ENCODE peak calls at places on chromosome 5, in four cellular contexts. I, H, T and K are unnamed samples.

GRCh38 chr5:151126199-151126645 is 31.4 kb downstream of the ANXA6 start:
- DNase-seq in I (peak; percentile 66), H (peak; percentile 84), T (peak; percentile 38), K (peak; percentile 15)

GRCh38 chr5:378301-378891 is 56.9 kb downstream of the AHRR start:
- DNase-seq in I (no peak), H (no peak), T (no peak), K (no peak)

GRCh38 chr5:3217114-3217513 is 378.5 kb upstream of the IRX1 start:
- DNase-seq in I (no peak), H (no peak), T (no peak), K (no peak)

GRCh38 chr5:68087866-68088265 is 127.7 kb upstream of the PIK3R1 start:
- DNase-seq in I (no peak), H (no peak), T (no peak), K (no peak)

GRCh38 chr5:1011226-1011631 is 2.6 kb downstream of the NKD2 start:
- DNase-seq in I (no peak), H (peak; percentile 82), T (no peak), K (no peak)

GRCh38 chr5:59259238-59259637 is 634.3 kb downstream of the PDE4D start:
- DNase-seq in I (no peak), H (no peak), T (no peak), K (no peak)

GRCh38 chr5:7851240-7851592 is 283 bp upstream of the CFAP90 start:
- DNase-seq in I (no peak), H (no peak), T (no peak), K (no peak)

GRCh38 chr5:44318883-44319282 is 70.3 kb downstream of the FGF10 start:
- DNase-seq in I (no peak), H (no peak), T (no peak), K (no peak)

GRCh38 chr5:178331491-178331981 is 98.9 kb upstream of the PHYKPL start:
- DNase-seq in I (no peak), H (no peak), T (no peak), K (no peak)

GRCh38 chr5:148806520-148806931 is 19.9 kb upstream of the ADRB2 start:
- DNase-seq in I (no peak), H (peak; percentile 79), T (no peak), K (no peak)

GRCh38 chr5:138829341-138829740 is 45.8 kb downstream of the LRRTM2 start:
- DNase-seq in I (no peak), H (no peak), T (no peak), K (no peak)

GRCh38 chr5:67263656-67264055 is 67.1 kb upstream of the CD180 start:
- DNase-seq in I (no peak), H (no peak), T (no peak), K (no peak)

GRCh38 chr5:172322028-172322965 is 38.7 kb upstream of the UBTD2 start:
- DNase-seq in I (no peak), H (no peak), T (no peak), K (no peak)

GRCh38 chr5:68780299-68780960 is 313.4 kb upstream of the SLC30A5 start:
- DNase-seq in I (no peak), H (no peak), T (no peak), K (no peak)

GRCh38 chr5:127863610-127864395 is 160.6 kb downstream of the CCDC192 start:
- DNase-seq in I (no peak), H (no peak), T (no peak), K (no peak)

GRCh38 chr5:72141440-72142271 is 34.4 kb downstream of the MAP1B start:
- DNase-seq in I (no peak), H (no peak), T (no peak), K (no peak)

GRCh38 chr5:14179446-14179845 is 36.3 kb downstream of the TRIO start:
- DNase-seq in I (no peak), H (no peak), T (no peak), K (no peak)

GRCh38 chr5:179870403-179870903 is 11.8 kb upstream of the MRNIP start:
- DNase-seq in I (no peak), H (peak; percentile 80), T (no peak), K (peak; percentile 23)

GRCh38 chr5:77282337-77283027 is 72.0 kb downstream of the PDE8B start:
- DNase-seq in I (no peak), H (no peak), T (no peak), K (no peak)

GRCh38 chr5:169567079-169567478 is 16.5 kb upstream of the SPDL1 start:
- DNase-seq in I (no peak), H (no peak), T (no peak), K (no peak)

GRCh38 chr5:6495433-6496206 is 47.0 kb downstream of the UBE2QL1 start:
- DNase-seq in I (no peak), H (no peak), T (no peak), K (no peak)

GRCh38 chr5:88724201-88724600 is 158.8 kb downstream of the MEF2C start:
- DNase-seq in I (no peak), H (no peak), T (peak; percentile 8), K (no peak)

GRCh38 chr5:137497396-137498290 is 1.5 kb downstream of the SPOCK1 start:
- DNase-seq in I (no peak), H (no peak), T (no peak), K (no peak)

GRCh38 chr5:58674070-58674469 is 91.2 kb downstream of the RAB3C start:
- DNase-seq in I (no peak), H (no peak), T (no peak), K (no peak)

GRCh38 chr5:68027519-68027918 is 188.0 kb upstream of the PIK3R1 start:
- DNase-seq in I (no peak), H (no peak), T (no peak), K (no peak)

GRCh38 chr5:148012806-148013205 is 51.0 kb upstream of the SPINK5 start:
- DNase-seq in I (no peak), H (no peak), T (no peak), K (no peak)

GRCh38 chr5:72607381-72607780 is 100.2 kb upstream of the ZNF366 start:
- DNase-seq in I (no peak), H (no peak), T (no peak), K (no peak)

GRCh38 chr5:148455055-148455675 is 71.4 kb downstream of the FBXO38 start:
- DNase-seq in I (no peak), H (no peak), T (no peak), K (no peak)

GRCh38 chr5:150485770-150486401 is 22.0 kb upstream of the NDST1 start:
- DNase-seq in I (no peak), H (peak; percentile 79), T (no peak), K (no peak)

GRCh38 chr5:1464511-1464910 is 19.3 kb upstream of the SLC6A3 start:
- DNase-seq in I (no peak), H (no peak), T (no peak), K (no peak)

GRCh38 chr5:151092750-151093149 is 11.9 kb upstream of the TNIP1 start:
- DNase-seq in I (no peak), H (no peak), T (no peak), K (no peak)

GRCh38 chr5:165525268-165525667 is 2019.8 kb downstream of the MAT2B start:
- DNase-seq in I (no peak), H (no peak), T (no peak), K (no peak)

GRCh38 chr5:6597557-6597956 is 35.3 kb downstream of the NSUN2 start:
- DNase-seq in I (no peak), H (no peak), T (no peak), K (no peak)

GRCh38 chr5:173451651-173452050 is 123.4 kb upstream of the STC2 start:
- DNase-seq in I (no peak), H (no peak), T (no peak), K (no peak)
- TF ChIP-seq ZNF274 in I (no peak), H (no peak), T (no peak), K (no peak)

GRCh38 chr5:75275736-75276135 is 39.1 kb upstream of the ANKRD31 start:
- DNase-seq in I (no peak), H (no peak), T (no peak), K (no peak)

GRCh38 chr5:75279324-75279723 is 42.6 kb upstream of the ANKRD31 start:
- DNase-seq in I (no peak), H (no peak), T (no peak), K (no peak)

GRCh38 chr5:75274486-75274885 is 37.8 kb upstream of the ANKRD31 start:
- DNase-seq in I (no peak), H (no peak), T (no peak), K (no peak)

GRCh38 chr5:75275147-75275546 is 38.5 kb upstream of the ANKRD31 start:
- DNase-seq in I (no peak), H (no peak), T (no peak), K (no peak)

DNA sequence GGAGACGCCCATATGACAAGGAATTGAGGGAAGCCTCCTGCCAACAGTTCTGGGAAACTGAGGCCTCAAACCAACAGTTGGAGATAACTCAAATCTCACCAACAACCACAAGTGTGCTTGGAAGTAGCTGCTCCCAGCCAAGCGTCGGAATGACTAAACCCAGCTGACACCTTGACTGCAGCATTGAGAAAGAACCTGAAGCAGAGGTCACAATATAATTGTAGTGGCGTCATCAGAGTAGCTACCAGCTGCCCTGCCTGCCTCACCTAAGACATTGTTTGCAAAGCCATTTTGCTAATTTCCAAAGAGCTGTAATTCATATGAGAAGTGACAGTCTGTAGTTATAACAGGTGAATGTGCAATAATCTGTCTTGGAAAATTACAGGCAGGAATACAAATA is 40.8 kb upstream of the ANKRD31 start:
- DNase-seq in I (no peak), H (no peak), T (peak; percentile 21), K (no peak)
- TF ChIP-seq ZNF274 in I (no peak), H (no peak), T (no peak), K (no peak)

GRCh38 chr5:83441752-83442151 is 29.8 kb upstream of the VCAN start:
- DNase-seq in I (peak; percentile 11), H (peak; percentile 9), T (no peak), K (no peak)
- TF ChIP-seq ZNF274 in I (no peak), H (no peak), T (no peak), K (no peak)

DNA sequence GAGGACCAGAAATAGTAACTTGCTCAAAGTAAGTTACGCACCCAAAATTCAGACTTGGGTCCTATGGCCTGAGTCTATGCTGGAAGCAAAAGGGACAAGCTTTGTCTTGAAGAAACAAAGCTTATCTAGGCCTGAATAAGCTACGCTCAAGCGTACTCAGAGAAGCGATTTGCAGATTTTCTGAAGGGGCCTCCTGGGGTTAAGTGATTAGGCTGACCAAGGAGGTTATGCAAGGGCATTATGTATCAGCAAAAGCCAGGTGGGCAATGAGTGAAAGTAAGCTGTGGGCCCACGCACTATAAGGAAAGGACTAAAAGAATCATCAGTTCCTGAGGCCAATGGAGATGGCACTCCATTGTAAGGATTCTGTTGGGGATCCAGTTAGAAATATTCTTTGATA is 122.1 kb downstream of the SNX18 start:
- DNase-seq in I (no peak), H (no peak), T (no peak), K (no peak)
- TF ChIP-seq ZNF274 in I (no peak), H (no peak), T (no peak), K (no peak)